ENCODE peak calls at places on chromosomes 12 and 14, in four cellular contexts. One of them, this sample, is unnamed. For H3K4me1, the result is how much of the 10 kb centered on the place peaks cover.

GRCh38 chr14:89892953-89893352 is 61.6 kb downstream of the EFCAB11 start:
- DNase-seq in fibroblast of lung: no peak
- DNase-seq in GM23338: peak
- DNase-seq in GM23248: no peak
- DNase-seq in this sample: no peak

GRCh38 chr14:72810201-72810600 is 83.7 kb downstream of the DPF3 start:
- DNase-seq in fibroblast of lung: no peak
- DNase-seq in GM23338: no peak
- DNase-seq in GM23248: peak
- DNase-seq in this sample: no peak

GRCh38 chr14:49306152-49306751 is 279.9 kb downstream of the RPS29 start:
- DNase-seq in fibroblast of lung: peak
- DNase-seq in GM23338: peak
- DNase-seq in GM23248: peak
- DNase-seq in this sample: peak

GRCh38 chr12:101230547-101230946 is 20.5 kb upstream of the SLC5A8 start:
- DNase-seq in fibroblast of lung: peak
- DNase-seq in GM23338: peak
- DNase-seq in GM23248: peak
- DNase-seq in this sample: no peak

GRCh38 chr14:62117010-62117717 is 354.9 kb downstream of the SNAPC1 start:
- DNase-seq in fibroblast of lung: peak
- DNase-seq in GM23338: peak
- DNase-seq in GM23248: peak
- DNase-seq in this sample: peak

GRCh38 chr14:52402812-52403526 is 88.9 kb downstream of the PTGER2 start:
- DNase-seq in fibroblast of lung: peak
- DNase-seq in GM23338: no peak
- DNase-seq in GM23248: peak
- DNase-seq in this sample: no peak

GRCh38 chr12:124312601-124313000 is 17.7 kb downstream of the RFLNA start:
- DNase-seq in fibroblast of lung: no peak
- DNase-seq in GM23338: no peak
- DNase-seq in GM23248: no peak
- DNase-seq in this sample: no peak

GRCh38 chr12:51270847-51271518 is 768 bp upstream of the SMAGP start:
- DNase-seq in fibroblast of lung: peak
- DNase-seq in GM23338: no peak
- DNase-seq in GM23248: peak
- DNase-seq in this sample: peak

DNA sequence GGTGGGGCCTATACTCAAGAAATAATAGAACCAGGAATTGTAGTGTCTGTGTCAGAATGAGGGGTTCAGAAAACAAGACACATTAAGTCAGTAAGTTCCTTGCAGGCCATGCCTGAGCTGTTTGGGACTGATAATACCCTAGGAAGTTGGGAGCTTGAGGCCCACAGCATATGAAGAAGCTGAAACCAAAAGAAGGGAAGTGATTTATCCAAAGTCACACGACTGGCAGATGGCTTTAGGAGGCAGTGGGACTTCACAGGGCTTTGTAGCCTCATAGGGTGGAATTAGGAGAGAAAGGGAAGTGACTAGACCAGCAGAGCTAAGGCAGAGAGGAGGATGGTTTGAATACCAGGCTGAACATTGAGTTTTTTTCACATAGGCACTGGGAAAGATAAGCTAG is 56.6 kb upstream of the SRSF5 start:
- DNase-seq in fibroblast of lung: no peak
- DNase-seq in GM23338: no peak
- DNase-seq in GM23248: no peak
- DNase-seq in this sample: no peak
- H3K4me1 ChIP-seq in fibroblast of lung: under half
- H3K4me1 ChIP-seq in GM23338: under half
- H3K4me1 ChIP-seq in GM23248: under half
- H3K4me1 ChIP-seq in this sample: under half

DNA sequence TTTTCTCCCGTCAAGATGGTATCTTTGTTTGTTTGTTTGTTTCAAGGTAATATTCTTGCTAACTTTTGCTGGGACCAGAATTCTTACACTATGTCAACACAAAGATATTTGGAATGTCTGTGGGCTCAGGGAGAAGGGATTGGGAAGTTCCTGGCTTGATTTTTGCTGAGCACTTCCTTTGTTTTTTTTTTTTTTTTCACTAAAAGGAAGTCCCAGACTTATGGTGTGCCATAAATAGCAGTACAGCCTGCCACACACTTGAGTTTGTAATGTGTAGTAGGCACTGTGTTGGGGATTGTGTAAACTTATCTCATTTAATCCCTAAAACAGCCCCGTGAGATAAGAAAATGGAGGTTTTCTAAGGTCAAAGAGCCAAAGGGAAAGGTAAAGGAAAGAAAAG is 11.1 kb upstream of the RNU6-7 start:
- DNase-seq in fibroblast of lung: peak
- DNase-seq in GM23338: no peak
- DNase-seq in GM23248: no peak
- DNase-seq in this sample: no peak
- H3K4me3 ChIP-seq in fibroblast of lung: no peak
- H3K4me3 ChIP-seq in GM23338: no peak
- H3K4me3 ChIP-seq in GM23248: no peak
- H3K4me3 ChIP-seq in this sample: no peak

GRCh38 chr12:116708826-116709756 is 28.8 kb downstream of the SPRING1 start:
- DNase-seq in fibroblast of lung: peak
- DNase-seq in GM23338: peak
- DNase-seq in GM23248: peak
- DNase-seq in this sample: peak
- TF ChIP-seq EZH2 in fibroblast of lung: no peak
- TF ChIP-seq EZH2 in GM23338: no peak
- TF ChIP-seq EZH2 in GM23248: no peak
- TF ChIP-seq EZH2 in this sample: no peak

DNA sequence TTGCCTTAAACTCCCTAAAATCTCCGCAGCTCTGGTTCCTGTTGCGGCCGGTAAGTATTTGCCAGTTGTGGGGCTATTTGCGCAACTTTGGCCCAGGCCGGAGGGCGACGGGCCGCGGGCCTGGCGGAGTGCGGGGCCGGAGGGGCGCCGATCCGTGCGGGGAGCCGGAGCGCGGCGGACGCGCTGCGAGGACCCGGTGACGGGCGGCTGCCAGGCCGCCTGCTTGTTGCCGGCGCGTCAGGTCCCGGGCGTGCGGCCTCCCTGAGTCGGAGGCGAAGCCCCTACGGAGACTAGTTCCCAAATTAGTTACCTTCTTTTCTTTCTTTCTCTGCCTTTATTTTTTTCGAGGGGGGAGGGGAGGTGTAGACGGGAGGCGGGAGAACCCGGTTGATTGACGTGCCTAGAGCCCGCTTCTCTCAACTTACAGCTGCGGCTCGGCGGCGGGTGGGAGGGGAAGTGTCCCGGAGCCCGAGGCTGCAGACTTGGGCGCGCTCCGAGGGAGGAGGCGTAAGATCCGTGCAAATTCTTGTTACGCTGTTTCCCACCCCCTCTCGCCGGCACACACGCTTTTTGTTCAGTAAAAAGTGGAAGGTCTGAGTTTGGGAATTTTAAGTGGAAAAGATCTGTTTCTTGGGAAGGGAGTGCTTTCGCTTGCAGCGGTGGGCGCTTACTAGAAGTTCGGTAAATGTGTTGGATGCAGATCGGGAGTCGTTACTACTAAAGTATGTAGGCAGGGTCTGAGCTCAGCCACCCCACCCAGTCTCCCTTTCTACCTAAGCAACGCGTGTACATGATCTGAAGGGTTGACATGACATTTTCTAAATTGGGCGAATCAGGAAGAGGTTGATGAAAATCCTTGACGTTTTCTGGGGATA is 564 bp downstream of the ZBTB1 start:
- DNase-seq in fibroblast of lung: peak
- DNase-seq in GM23338: peak
- DNase-seq in GM23248: peak
- DNase-seq in this sample: peak
- H3K4me1 ChIP-seq in fibroblast of lung: under half
- H3K4me1 ChIP-seq in GM23338: half or more
- H3K4me1 ChIP-seq in GM23248: half or more
- H3K4me1 ChIP-seq in this sample: under half

GRCh38 chr12:66008985-66009384 is 121.6 kb downstream of the LLPH start:
- DNase-seq in fibroblast of lung: no peak
- DNase-seq in GM23338: no peak
- DNase-seq in GM23248: no peak
- DNase-seq in this sample: no peak
- H3K4me3 ChIP-seq in fibroblast of lung: no peak
- H3K4me3 ChIP-seq in GM23338: no peak
- H3K4me3 ChIP-seq in GM23248: no peak
- H3K4me3 ChIP-seq in this sample: no peak

DNA sequence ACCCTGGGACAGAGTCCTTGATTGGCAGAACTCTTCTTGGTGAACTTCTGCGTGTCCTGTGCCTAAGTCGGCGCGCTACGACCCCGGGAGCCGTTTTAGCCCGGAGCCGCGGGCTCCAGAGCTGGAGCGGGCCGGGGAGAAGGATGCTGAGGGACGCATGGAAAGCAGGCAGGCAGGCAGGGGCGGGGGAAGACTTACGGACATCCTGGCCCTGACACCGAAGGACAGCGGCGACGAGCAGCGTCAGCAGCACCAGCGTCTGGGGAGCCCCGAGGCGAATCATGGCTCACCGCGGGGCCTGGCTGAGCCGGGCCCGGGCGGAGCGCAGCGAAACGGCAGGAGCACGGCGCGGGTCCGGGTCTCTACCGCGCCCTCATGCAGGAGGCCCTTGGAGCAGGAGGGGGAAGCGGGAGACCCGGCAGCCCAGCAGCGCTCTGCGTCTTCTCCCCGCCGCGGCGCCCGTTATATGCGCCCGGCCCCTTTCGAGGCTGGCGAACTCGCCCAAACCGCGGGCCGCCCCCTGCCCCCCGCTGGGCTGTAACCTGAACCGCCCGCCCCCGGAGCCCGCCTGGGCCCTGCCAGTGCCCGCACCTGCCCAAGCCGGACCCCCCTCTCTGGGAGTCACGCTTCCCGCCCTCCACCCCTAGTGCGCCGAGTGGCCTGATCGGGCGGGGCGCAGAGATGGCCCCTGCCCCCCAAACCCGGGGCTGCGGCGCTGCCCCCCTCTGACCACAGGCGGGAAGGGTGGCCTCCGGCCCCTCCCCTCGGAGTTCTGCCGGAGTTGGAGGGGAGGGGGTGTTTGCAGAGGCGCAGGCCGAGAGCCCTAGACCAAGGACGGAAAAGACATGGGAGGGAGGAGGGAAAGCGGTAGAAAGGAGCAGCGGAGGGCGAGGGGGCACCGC is at the start of gene COL2A1:
- DNase-seq in fibroblast of lung: no peak
- DNase-seq in GM23338: peak
- DNase-seq in GM23248: peak
- DNase-seq in this sample: peak
- TF ChIP-seq EZH2 in fibroblast of lung: no peak
- TF ChIP-seq EZH2 in GM23338: peak
- TF ChIP-seq EZH2 in GM23248: peak
- TF ChIP-seq EZH2 in this sample: peak

GRCh38 chr12:11810160-11810559 is 160.7 kb downstream of the ETV6 start:
- DNase-seq in fibroblast of lung: no peak
- DNase-seq in GM23338: no peak
- DNase-seq in GM23248: no peak
- DNase-seq in this sample: no peak

GRCh38 chr12:11813422-11813813 is 163.9 kb downstream of the ETV6 start:
- DNase-seq in fibroblast of lung: peak
- DNase-seq in GM23338: peak
- DNase-seq in GM23248: no peak
- DNase-seq in this sample: peak

GRCh38 chr12:11812558-11813421 is 163.3 kb downstream of the ETV6 start:
- DNase-seq in fibroblast of lung: peak
- DNase-seq in GM23338: peak
- DNase-seq in GM23248: peak
- DNase-seq in this sample: peak

GRCh38 chr12:11814362-11814761 is 164.9 kb downstream of the ETV6 start:
- DNase-seq in fibroblast of lung: peak
- DNase-seq in GM23338: no peak
- DNase-seq in GM23248: peak
- DNase-seq in this sample: peak

DNA sequence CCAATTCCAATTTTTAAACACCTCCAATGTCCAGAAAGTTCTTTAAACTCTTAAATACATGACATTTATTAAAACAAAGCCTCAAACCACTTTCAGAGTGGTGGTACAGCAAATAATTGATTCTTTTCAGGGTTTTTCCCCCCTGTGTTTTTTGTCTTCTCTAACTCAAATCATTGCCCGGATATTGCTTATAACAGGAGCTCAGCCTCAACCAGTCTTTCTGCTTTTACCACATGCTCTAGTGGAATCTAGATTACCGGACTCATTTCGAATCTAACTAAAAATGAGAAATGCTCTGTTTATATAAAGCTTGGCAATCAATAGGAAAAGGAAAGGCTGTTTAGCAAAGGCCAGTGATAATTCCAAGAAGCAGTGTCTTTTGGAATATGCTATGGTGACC is 161.5 kb downstream of the ETV6 start:
- DNase-seq in fibroblast of lung: peak
- DNase-seq in GM23338: no peak
- DNase-seq in GM23248: no peak
- DNase-seq in this sample: no peak
- H3K4me1 ChIP-seq in fibroblast of lung: under half
- H3K4me1 ChIP-seq in GM23338: half or more
- H3K4me1 ChIP-seq in GM23248: under half
- H3K4me1 ChIP-seq in this sample: under half

GRCh38 chr12:21942377-21942703 is 1.1 kb upstream of the ABCC9 start:
- DNase-seq in fibroblast of lung: no peak
- DNase-seq in GM23338: no peak
- DNase-seq in GM23248: peak
- DNase-seq in this sample: no peak
- H3K4me3 ChIP-seq in fibroblast of lung: no peak
- H3K4me3 ChIP-seq in GM23338: peak
- H3K4me3 ChIP-seq in GM23248: peak
- H3K4me3 ChIP-seq in this sample: no peak

DNA sequence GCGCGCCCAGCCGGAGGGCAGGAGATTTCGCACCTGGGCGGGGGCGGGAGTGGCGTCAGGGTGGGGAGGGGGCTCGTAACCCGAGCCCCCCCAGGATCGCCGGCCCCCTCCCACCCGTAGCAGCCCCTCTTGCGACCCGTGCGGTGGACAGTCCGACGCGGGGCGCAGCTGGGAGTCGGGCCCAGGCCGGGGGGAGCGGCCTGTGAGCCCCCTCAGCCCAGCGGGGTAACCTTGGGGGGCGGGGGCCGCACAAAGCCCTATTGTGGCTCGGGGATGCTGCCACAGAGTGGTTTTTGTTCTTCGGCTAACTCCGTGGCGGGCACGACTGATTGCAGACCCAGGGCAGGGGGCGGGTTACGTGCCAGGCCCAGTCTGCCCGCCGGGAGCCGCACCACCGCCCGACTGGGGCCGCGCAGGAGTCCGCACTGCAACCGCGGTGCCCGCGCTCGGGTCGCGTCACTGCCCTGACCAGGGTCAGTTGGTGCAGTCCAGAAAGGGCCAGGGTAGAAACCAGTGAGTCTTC is 4.2 kb upstream of the AAAS start:
- DNase-seq in fibroblast of lung: no peak
- DNase-seq in GM23338: peak
- DNase-seq in GM23248: peak
- DNase-seq in this sample: no peak
- TF ChIP-seq EZH2 in fibroblast of lung: no peak
- TF ChIP-seq EZH2 in GM23338: no peak
- TF ChIP-seq EZH2 in GM23248: no peak
- TF ChIP-seq EZH2 in this sample: no peak

This sample was measured in A673.